ENCODE peak calls at places on chromosomes 16 and 17, in six cellular contexts. B is colonic mucosa, P is cardiac muscle cell, Q is brain microvascular endothelial cell, E is stomach, G is GM23338. A is an unnamed sample.

GRCh38 chr16:37511-37910 is 15.9 kb downstream of the POLR3K start:
- DNase-seq in E (no peak), Q (no peak), G (peak), B (no peak), P (no peak), A (no peak)

GRCh38 chr16:81583893-81584705 is 139.5 kb downstream of the CMIP start:
- DNase-seq in Q (no peak), E (peak), G (no peak), P (no peak), B (peak), A (no peak)

GRCh38 chr17:35705705-35706104 is 25.7 kb upstream of the RASL10B start:
- DNase-seq in Q (no peak), E (no peak), P (no peak), G (no peak), B (no peak), A (no peak)

GRCh38 chr17:82709024-82709675 is 7.4 kb upstream of the FN3KRP start:
- DNase-seq in P (no peak), G (no peak), E (no peak), B (no peak), Q (no peak), A (no peak)

GRCh38 chr16:17768257-17768656 is 297.5 kb upstream of the XYLT1 start:
- DNase-seq in Q (peak), P (no peak), E (no peak), G (no peak), B (no peak), A (no peak)

GRCh38 chr17:4175921-4176802 is 33.2 kb downstream of the CYB5D2 start:
- DNase-seq in B (no peak), E (no peak), P (peak), Q (peak), G (no peak), A (no peak)

GRCh38 chr16:11562411-11562810 is 24.3 kb downstream of the LITAF start:
- DNase-seq in P (no peak), G (no peak), B (no peak), Q (no peak), E (no peak), A (no peak)

GRCh38 chr17:49817993-49818392 is 29.5 kb downstream of the KAT7 start:
- DNase-seq in P (no peak), Q (no peak), B (no peak), G (no peak), E (no peak), A (no peak)

GRCh38 chr17:39069114-39069756 is 82.2 kb downstream of the PLXDC1 start:
- DNase-seq in G (peak), B (no peak), E (no peak), Q (peak), P (peak), A (peak)

GRCh38 chr17:45342306-45342705 is 25.5 kb upstream of the MAP3K14 start:
- DNase-seq in Q (no peak), E (no peak), G (no peak), P (no peak), B (no peak), A (no peak)

GRCh38 chr17:32127156-32127897 is 15.0 kb upstream of the RHOT1 start:
- DNase-seq in G (peak), B (peak), Q (peak), E (peak), P (peak), A (peak)

GRCh38 chr16:17359778-17360177 is 111.0 kb downstream of the XYLT1 start:
- DNase-seq in E (no peak), B (no peak), Q (no peak), G (no peak), P (no peak), A (no peak)

GRCh38 chr17:8079291-8080207 is 8.0 kb downstream of the ALOX12B start:
- DNase-seq in G (peak), Q (peak), B (peak), P (peak), E (peak), A (peak)

GRCh38 chr16:89090182-89090630 is 3.4 kb upstream of the ACSF3 start:
- DNase-seq in Q (no peak), E (peak), G (no peak), P (no peak), B (no peak), A (no peak)

GRCh38 chr17:6257339-6257738 is 177.6 kb downstream of the AIPL1 start:
- DNase-seq in E (no peak), Q (no peak), B (no peak), P (no peak), G (peak), A (no peak)

GRCh38 chr16:65274576-65274975 is 152.7 kb upstream of the CDH11 start:
- DNase-seq in Q (peak), E (no peak), P (no peak), B (no peak), G (no peak), A (no peak)

GRCh38 chr17:61325382-61326073 is 74.1 kb upstream of the TBX2 start:
- DNase-seq in B (no peak), P (peak), G (no peak), Q (peak), E (no peak), A (no peak)

GRCh38 chr17:35766903-35767510 is 6.3 kb downstream of the C17orf50 start:
- DNase-seq in Q (no peak), B (no peak), G (no peak), P (peak), E (peak), A (peak)

GRCh38 chr17:43409131-43409530 is 10.3 kb downstream of the ARL4D start:
- DNase-seq in Q (no peak), G (no peak), P (no peak), B (no peak), E (no peak), A (no peak)

GRCh38 chr17:38656959-38657823 is 17.6 kb downstream of the EPOP start:
- DNase-seq in E (no peak), G (no peak), Q (no peak), P (no peak), B (peak), A (peak)

GRCh38 chr16:10728488-10728887 is 15.2 kb upstream of the NUBP1 start:
- DNase-seq in B (no peak), E (no peak), G (no peak), P (no peak), Q (no peak), A (no peak)

GRCh38 chr17:8728991-8729390 is 15.6 kb downstream of the CCDC42 start:
- DNase-seq in P (no peak), B (no peak), G (peak), Q (no peak), E (no peak), A (peak)

GRCh38 chr17:12993631-12994030 is 24.2 kb downstream of the ELAC2 start:
- DNase-seq in P (no peak), Q (no peak), E (no peak), G (no peak), B (no peak), A (no peak)

GRCh38 chr16:10598157-10598556 is 17.8 kb upstream of the EMP2 start:
- DNase-seq in G (no peak), B (peak), P (no peak), E (peak), Q (no peak), A (no peak)

GRCh38 chr16:57262841-57263584 is 18.0 kb downstream of the ARL2BP start:
- DNase-seq in G (no peak), Q (no peak), B (no peak), E (peak), P (no peak), A (no peak)

GRCh38 chr17:72984145-72984924 is 108.2 kb downstream of the SLC39A11 start:
- DNase-seq in Q (peak), E (no peak), P (no peak), B (no peak), G (no peak), A (peak)

GRCh38 chr16:84836234-84836647 is 16.5 kb downstream of the CRISPLD2 start:
- DNase-seq in Q (peak), G (peak), B (no peak), E (peak), P (peak), A (peak)

GRCh38 chr16:28321700-28322411 is 29.5 kb downstream of the SBK1 start:
- DNase-seq in B (peak), G (peak), E (no peak), Q (peak), P (peak), A (peak)

GRCh38 chr16:59737274-59737673 is 1003.2 kb upstream of the GOT2 start:
- DNase-seq in G (no peak), P (no peak), E (no peak), Q (no peak), B (no peak), A (no peak)

GRCh38 chr17:83189013-83189672 is 109.7 kb downstream of the METRNL start:
- DNase-seq in Q (no peak), B (no peak), P (no peak), E (no peak), G (no peak), A (peak)

GRCh38 chr16:17776888-17777287 is 306.1 kb upstream of the XYLT1 start:
- DNase-seq in G (no peak), B (no peak), Q (no peak), P (no peak), E (no peak), A (no peak)

GRCh38 chr16:57297856-57298255 is 13.4 kb upstream of the PLLP start:
- DNase-seq in G (peak), E (no peak), P (no peak), Q (no peak), B (no peak), A (no peak)

GRCh38 chr16:2904100-2904921 is 7.4 kb upstream of the FLYWCH1 start:
- DNase-seq in P (peak), B (peak), Q (peak), G (peak), E (peak), A (peak)

GRCh38 chr17:78128616-78129384 is at the start of gene TMC6:
- DNase-seq in Q (no peak), E (peak), B (peak), P (no peak), G (peak), A (peak)

GRCh38 chr17:68293490-68294195 is 2.3 kb downstream of the ARSG start:
- DNase-seq in Q (no peak), B (no peak), P (no peak), E (no peak), G (no peak), A (no peak)

GRCh38 chr16:17313085-17313611 is 157.6 kb downstream of the XYLT1 start:
- DNase-seq in Q (no peak), B (peak), E (no peak), G (no peak), P (no peak), A (no peak)

GRCh38 chr17:75288784-75289121 is 480 bp downstream of the SLC25A19 start:
- DNase-seq in P (no peak), Q (no peak), B (peak), G (peak), E (peak), A (peak)

GRCh38 chr16:86072328-86073102 is 173.6 kb downstream of the IRF8 start:
- DNase-seq in Q (peak), G (peak), B (peak), E (peak), P (peak), A (peak)

GRCh38 chr16:11229432-11229831 is 26.6 kb downstream of the SOCS1 start:
- DNase-seq in P (no peak), Q (no peak), B (no peak), G (no peak), E (no peak), A (no peak)

GRCh38 chr16:78770353-78771091 is 671.1 kb downstream of the WWOX start:
- DNase-seq in Q (no peak), G (peak), P (peak), E (peak), B (peak), A (peak)

GRCh38 chr17:11336290-11336995 is 95.4 kb downstream of the SHISA6 start:
- DNase-seq in G (no peak), B (no peak), E (no peak), Q (no peak), P (no peak), A (no peak)

GRCh38 chr17:11340798-11341197 is 99.8 kb downstream of the SHISA6 start:
- DNase-seq in E (peak), Q (no peak), G (no peak), P (no peak), B (no peak), A (no peak)
- TF ChIP-seq CTCF in E (no peak), Q (no peak), G (no peak), P (no peak), B (no peak), A (no peak)

DNA sequence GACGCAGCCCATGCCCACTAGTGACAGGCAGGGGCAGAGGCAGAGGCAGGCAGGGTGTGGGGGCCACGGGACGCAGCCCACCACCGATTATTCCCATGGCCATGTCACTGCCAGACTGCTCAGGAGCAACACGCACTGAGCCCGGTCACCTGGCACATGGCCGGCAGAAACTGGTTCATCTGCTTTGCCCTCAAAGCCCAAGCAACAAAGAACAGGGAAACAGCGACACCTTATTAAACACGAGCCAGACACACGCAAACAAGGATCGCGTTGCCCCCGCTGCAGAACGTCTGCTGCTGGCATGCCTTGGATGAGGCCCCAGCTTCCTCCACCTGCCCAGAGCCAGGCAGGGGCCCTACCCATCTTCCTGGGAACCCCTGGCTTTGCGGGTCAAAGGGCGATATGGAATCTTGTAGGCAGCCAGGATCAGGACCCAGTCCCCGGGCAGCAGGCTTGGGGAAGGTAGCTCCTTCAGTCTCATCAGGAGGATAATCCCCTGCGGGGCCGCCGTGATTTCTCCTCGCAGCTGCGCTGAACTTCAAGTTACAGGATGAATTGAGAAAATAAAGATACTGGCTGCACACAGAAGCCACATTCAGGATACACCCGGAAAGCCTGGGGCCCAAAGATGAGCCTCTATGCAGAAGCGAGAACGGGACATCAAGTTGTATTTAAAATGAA is 4.8 kb downstream of the TBC1D16 start:
- DNase-seq in B (peak), P (no peak), Q (no peak), E (peak), G (no peak), A (no peak)
- H3K27ac ChIP-seq in B (no peak), P (no peak), Q (no peak), E (peak), G (no peak), A (no peak)

DNA sequence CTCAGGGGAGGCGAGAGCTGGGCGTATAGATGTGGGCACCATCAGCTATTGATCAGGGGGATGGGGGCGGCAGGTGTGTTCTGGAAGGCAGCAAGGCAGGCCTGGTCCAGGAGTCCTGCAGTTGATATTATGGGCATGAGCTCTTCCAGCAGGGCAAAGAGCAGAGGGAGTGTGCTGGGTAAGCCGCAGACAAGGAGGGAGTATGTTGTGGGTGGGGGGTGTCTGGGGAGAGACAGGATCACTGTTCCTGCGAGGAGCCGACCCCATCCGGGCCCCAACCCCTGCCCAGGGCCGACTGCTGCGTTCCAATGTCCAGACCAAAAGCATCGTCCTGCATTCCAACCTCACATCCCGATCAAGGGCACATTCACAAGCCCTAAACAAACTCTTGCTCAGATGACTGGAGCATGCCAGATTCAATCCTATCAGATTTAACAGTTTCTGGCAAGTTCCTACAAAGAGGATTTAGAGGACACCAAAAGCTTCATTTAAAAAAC is 9.2 kb downstream of the MXRA7 start:
- DNase-seq in G (no peak), B (no peak), Q (no peak), E (no peak), P (no peak), A (no peak)
- H3K4me3 ChIP-seq in G (no peak), B (no peak), Q (peak), E (peak), P (no peak), A (no peak)

GRCh38 chr17:65228734-65229390 is 91.7 kb downstream of the RGS9 start:
- DNase-seq in Q (no peak), G (no peak), B (no peak), P (peak), E (no peak), A (peak)
- TF ChIP-seq CTCF in Q (no peak), G (no peak), B (no peak), P (no peak), E (no peak), A (no peak)

GRCh38 chr17:1779571-1780074 is 17.8 kb downstream of the SERPINF1 start:
- DNase-seq in E (peak), G (no peak), P (no peak), B (peak), Q (peak), A (no peak)
- H3K27ac ChIP-seq in E (peak), G (no peak), P (no peak), B (peak), Q (peak), A (no peak)